ENCODE peak calls at places on chromosomes 13 and 19, in ten cellular contexts. A, M, J, R, E, U, T, Z, F and V are unnamed samples.

GRCh38 chr13:99686157-99686572 is 184.9 kb downstream of the TM9SF2 start:
- DNase-seq in R (no peak), E (peak), T (peak), J (peak), Z (peak), U (peak), M (peak), F (no peak), A (no peak), V (peak)

GRCh38 chr13:102405499-102406079 is 3.7 kb upstream of the FGF14 start:
- DNase-seq in T (peak), M (no peak), R (peak), J (peak), Z (peak), U (no peak), E (no peak), F (no peak), A (no peak), V (no peak)

GRCh38 chr13:28494861-28495585 is at the start of gene FLT1:
- DNase-seq in A (peak), F (no peak), E (peak), T (peak), M (peak), R (peak), U (peak), J (peak), Z (no peak), V (no peak)

GRCh38 chr19:44741258-44741731 is 7.2 kb upstream of the BCL3 start:
- DNase-seq in U (no peak), Z (no peak), M (no peak), R (peak), A (no peak), E (no peak), F (no peak), J (no peak), T (peak), V (peak)

GRCh38 chr13:94267581-94267980 is 211.9 kb downstream of the DCT start:
- DNase-seq in F (no peak), E (no peak), J (peak), T (no peak), M (no peak), R (no peak), Z (no peak), U (no peak), A (no peak), V (no peak)

GRCh38 chr13:19069684-19070397 is 111.8 kb downstream of the TUBA3C start:
- DNase-seq in R (no peak), E (no peak), T (no peak), Z (no peak), A (peak), M (no peak), F (no peak), J (no peak), U (no peak), V (no peak)

GRCh38 chr13:45782327-45783045 is 69.1 kb downstream of the SIAH3 start:
- DNase-seq in R (no peak), M (no peak), A (peak), J (no peak), Z (no peak), E (no peak), F (no peak), T (no peak), U (no peak), V (no peak)

GRCh38 chr19:10334340-10335148 is 1.2 kb upstream of the RAVER1 start:
- DNase-seq in E (peak), M (peak), J (peak), A (peak), U (peak), R (peak), F (peak), Z (peak), T (peak), V (peak)

GRCh38 chr19:10986301-10987127 is 25.7 kb downstream of the SMARCA4 start:
- DNase-seq in A (no peak), R (no peak), F (no peak), U (no peak), M (no peak), Z (no peak), E (no peak), J (no peak), T (no peak), V (no peak)

GRCh38 chr19:12098040-12098439 is 33.5 kb downstream of the ZNF844 start:
- DNase-seq in Z (no peak), T (no peak), U (no peak), A (no peak), J (no peak), R (peak), M (no peak), F (no peak), E (no peak), V (no peak)

GRCh38 chr13:42039946-42040729 is 8.3 kb upstream of the DGKH start:
- DNase-seq in R (peak), M (peak), U (peak), J (peak), A (peak), F (peak), Z (peak), T (peak), E (peak), V (peak)

GRCh38 chr13:40178130-40178529 is 488.3 kb downstream of the FOXO1 start:
- DNase-seq in J (no peak), Z (no peak), M (no peak), T (no peak), E (no peak), U (no peak), A (no peak), F (no peak), R (no peak), V (no peak)

GRCh38 chr19:55526216-55527196 is 10.4 kb downstream of the SBK2 start:
- DNase-seq in R (no peak), F (peak), T (peak), Z (peak), J (peak), E (peak), U (peak), M (peak), A (no peak), V (peak)

DNA sequence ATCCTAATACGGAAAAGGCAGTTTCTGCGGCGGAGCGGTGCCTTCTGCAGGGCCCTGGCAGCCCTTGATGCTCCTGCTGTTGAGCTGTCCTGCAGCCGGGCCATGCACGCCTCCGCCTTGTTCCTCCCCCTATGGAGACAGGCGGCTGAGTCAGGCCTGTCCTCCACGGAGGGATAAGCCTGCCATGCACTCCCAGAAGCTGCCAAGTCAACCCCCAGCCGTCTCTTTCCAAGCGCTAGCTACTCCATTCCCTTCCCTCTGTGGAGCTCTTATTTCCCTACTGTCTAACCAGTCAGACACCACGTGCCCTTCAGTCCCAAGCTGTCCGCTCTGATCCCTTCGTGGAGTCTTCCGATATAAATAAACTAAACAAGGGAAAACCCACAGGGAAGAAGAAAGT is 197.0 kb downstream of the COL4A1 start:
- DNase-seq in J (peak), E (no peak), R (peak), M (peak), A (peak), Z (peak), U (peak), F (no peak), T (peak), V (peak)
- H3K4me3 ChIP-seq in J (no peak), E (no peak), R (no peak), M (peak), A (no peak), Z (no peak), U (no peak), F (no peak), T (no peak), V (no peak)

GRCh38 chr13:26425439-26426358 is 131.8 kb upstream of the WASF3 start:
- DNase-seq in J (no peak), A (no peak), T (peak), U (no peak), E (no peak), M (no peak), Z (peak), F (no peak), R (no peak), V (no peak)
- TF ChIP-seq CTCF in J (no peak), A (no peak), T (no peak), U (no peak), E (no peak), M (no peak), Z (no peak), F (no peak), R (no peak), V (no peak)

GRCh38 chr19:5080030-5080644 is 111.2 kb downstream of the KDM4B start:
- DNase-seq in E (no peak), Z (no peak), T (no peak), F (no peak), J (no peak), U (no peak), M (no peak), R (no peak), A (no peak), V (no peak)
- H3K4me3 ChIP-seq in E (no peak), Z (no peak), T (no peak), F (no peak), J (no peak), U (no peak), M (no peak), R (no peak), A (no peak), V (no peak)

GRCh38 chr13:70623260-70623659 is 515.0 kb upstream of the KLHL1 start:
- DNase-seq in M (no peak), Z (peak), R (no peak), J (no peak), T (peak), A (no peak), U (no peak), E (no peak), F (no peak), V (peak)
- TF ChIP-seq CTCF in M (peak), Z (peak), R (peak), J (peak), T (peak), A (no peak), U (no peak), E (no peak), F (no peak), V (peak)

DNA sequence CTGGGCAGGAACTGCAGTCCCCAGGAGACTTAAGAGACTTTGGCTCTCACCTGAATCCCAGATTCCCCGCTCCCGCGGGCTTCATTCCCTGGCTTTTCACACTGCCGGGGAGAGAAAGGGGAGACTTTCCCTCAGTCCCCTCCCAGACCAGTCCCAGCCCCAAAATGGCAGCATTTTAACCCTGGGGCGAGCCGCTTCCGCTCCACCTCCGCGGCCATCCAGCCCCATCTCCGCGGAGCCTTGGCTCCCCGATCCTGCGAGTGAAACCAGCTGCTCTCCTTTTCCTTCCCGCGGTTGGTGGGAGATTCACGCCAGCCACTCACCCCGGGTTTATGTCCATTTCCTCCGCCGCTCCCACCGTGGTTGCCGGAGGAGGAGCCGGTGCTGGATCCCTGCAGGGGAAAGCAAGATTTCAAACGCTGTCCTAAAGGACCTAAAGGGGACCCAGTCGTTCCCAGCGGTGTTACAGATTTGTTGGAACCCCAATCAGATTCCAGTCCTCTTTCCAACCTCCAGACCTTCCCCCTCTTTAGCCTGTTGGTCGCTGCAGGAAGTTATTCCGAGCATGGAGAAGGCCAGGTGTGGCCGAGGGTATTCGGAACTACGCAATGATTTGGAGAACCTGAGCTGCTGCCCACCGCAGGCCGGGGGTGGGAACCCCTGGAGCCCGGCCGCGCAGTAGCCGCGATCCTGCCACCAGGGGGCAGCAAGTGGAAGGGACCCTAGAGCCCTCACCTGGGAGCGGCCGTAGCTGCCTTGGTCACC is 3.4 kb downstream of the DMKN start:
- DNase-seq in U (peak), E (peak), M (peak), Z (peak), T (peak), R (peak), F (no peak), J (peak), A (peak), V (peak)
- H3K4me3 ChIP-seq in U (peak), E (peak), M (peak), Z (peak), T (peak), R (peak), F (peak), J (peak), A (peak), V (peak)

GRCh38 chr13:91693466-91693865 is 295.0 kb downstream of the GPC5 start:
- DNase-seq in T (no peak), F (no peak), E (no peak), Z (no peak), A (no peak), M (no peak), R (no peak), U (no peak), J (no peak), V (no peak)
- TF ChIP-seq CTCF in T (no peak), F (no peak), E (no peak), Z (no peak), A (no peak), M (no peak), R (no peak), U (no peak), J (no peak), V (no peak)

DNA sequence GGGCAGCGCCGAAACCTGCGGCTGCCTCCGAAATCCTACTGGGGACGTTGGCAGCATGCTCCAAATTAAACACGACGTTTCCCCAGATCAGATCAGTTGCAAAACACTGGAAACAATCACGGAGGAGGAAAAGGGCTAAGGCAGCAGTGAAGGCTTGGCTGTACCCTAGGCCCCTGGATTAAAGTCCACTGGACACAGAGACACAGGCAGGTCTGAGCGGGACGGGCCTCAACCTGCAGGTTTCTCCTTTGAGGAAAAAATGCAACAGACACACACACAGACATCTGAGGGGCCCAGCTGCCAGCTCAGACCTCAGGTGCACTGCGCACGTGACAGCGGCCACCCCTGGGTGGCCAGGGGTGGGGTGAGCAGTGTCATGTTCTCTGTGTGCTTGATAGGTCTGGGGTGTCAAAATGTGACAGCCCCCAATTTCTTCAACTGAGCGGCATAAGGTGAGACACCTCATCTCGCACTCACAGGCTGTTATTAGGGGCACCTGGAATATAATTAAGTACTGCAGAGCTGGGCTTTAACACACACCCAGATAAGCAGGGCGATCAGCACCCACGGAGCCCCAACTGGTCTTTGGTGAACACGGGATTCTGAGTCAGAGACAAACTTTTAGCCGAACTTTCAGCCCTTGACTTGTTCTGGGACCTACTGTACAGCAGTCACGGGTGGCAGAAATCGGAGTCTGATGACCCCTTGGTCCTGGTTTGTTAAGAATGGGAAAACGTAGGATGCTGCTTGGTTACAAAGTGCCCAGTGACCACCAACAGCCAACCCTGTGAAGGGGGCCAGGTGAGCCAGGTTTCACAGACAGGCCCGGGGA is 9.3 kb downstream of the SH3GL1 start:
- DNase-seq in U (no peak), F (no peak), T (no peak), M (no peak), Z (peak), A (no peak), R (peak), J (no peak), E (no peak), V (no peak)
- H3K4me3 ChIP-seq in U (peak), F (peak), T (no peak), M (peak), Z (no peak), A (no peak), R (no peak), J (peak), E (no peak), V (peak)

GRCh38 chr19:50518091-50519005 is 4.6 kb upstream of the ASPDH start:
- DNase-seq in Z (no peak), J (no peak), A (no peak), M (no peak), R (no peak), F (no peak), T (no peak), E (no peak), U (no peak), V (no peak)
- TF ChIP-seq CTCF in Z (peak), J (no peak), A (no peak), M (no peak), R (no peak), F (no peak), T (no peak), E (no peak), U (no peak), V (no peak)

DNA sequence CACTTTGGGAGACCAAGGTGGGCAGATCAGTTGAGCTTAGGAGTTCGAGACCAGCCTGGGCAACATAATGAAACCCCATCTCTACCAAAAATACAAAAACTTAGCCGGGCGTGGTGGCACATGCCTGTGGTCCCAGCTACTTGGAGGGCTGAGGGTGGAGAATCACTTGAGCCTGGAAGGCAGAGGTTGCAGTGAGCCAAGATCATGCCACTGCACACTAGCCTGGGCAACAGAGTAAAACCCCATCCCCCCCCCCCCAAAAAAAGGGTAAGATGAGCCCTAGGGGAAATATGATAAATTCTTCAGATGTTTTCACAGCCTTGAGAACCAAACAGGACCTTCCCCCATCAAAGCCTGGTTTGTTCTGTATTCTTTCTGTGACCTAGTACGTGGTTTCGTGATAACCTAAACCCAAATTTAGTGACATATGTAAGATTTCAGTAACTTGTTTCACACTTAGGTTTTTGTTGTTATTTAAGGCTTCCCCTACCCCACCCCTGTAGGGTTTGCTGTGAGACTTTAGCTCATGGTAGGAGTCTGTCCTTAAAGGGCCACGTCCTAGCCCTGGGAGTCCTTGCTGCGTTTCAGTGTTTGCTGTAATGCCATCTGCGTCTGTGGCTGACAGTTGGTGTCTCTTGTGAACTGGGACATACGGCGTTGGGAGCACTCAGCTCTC is 49.6 kb downstream of the MYO9B start:
- DNase-seq in M (no peak), J (no peak), U (no peak), R (no peak), T (peak), F (no peak), A (no peak), Z (peak), E (no peak), V (peak)
- H3K4me3 ChIP-seq in M (no peak), J (no peak), U (no peak), R (no peak), T (no peak), F (no peak), A (no peak), Z (no peak), E (no peak), V (no peak)